ENCODE peak calls at places on chromosome X, in nine cellular contexts. T is GM23248, I is MM.1S, G is GM23338, X is hepatocyte, Y is PC-3, U is neural progenitor cell, W is HCT116, O is SK-N-SH. P is an unnamed sample.

GRCh38 chrX:18353931-18354368 is 538 bp downstream of the SCML2 start:
- DNase-seq in T (peak; percentile 30), I (peak; percentile 29), G (peak; percentile 63), X (peak; percentile 38), Y (peak; percentile 23), U (peak; percentile 70), W (no peak), O (peak; percentile 70), P (peak; percentile 63)

GRCh38 chrX:135977611-135978010 is 3.8 kb upstream of the MMGT1 start:
- DNase-seq in T (peak; percentile 48), I (no peak), G (no peak), X (no peak), Y (peak; percentile 72), U (no peak), W (no peak), O (no peak), P (no peak)

GRCh38 chrX:104310084-104310483 is 55.4 kb upstream of the ESX1 start:
- DNase-seq in T (peak; percentile 66), I (no peak), G (no peak), X (no peak), Y (peak; percentile 73), U (no peak), W (no peak), O (peak; percentile 7), P (no peak)

GRCh38 chrX:110251961-110252360 is 65.9 kb downstream of the AMMECR1 start:
- DNase-seq in T (no peak), I (no peak), G (no peak), X (no peak), Y (no peak), U (no peak), W (no peak), O (no peak), P (no peak)

GRCh38 chrX:56788717-56789122 is 59.7 kb downstream of the NBDY start:
- DNase-seq in T (no peak), I (peak; percentile 67), G (no peak), X (no peak), Y (no peak), U (no peak), W (no peak), O (no peak), P (peak; percentile 25)

GRCh38 chrX:24340501-24340900 is 19.9 kb upstream of the SUPT20HL1 start:
- DNase-seq in T (no peak), I (no peak), G (no peak), X (no peak), Y (no peak), U (no peak), W (no peak), O (no peak), P (no peak)

GRCh38 chrX:1453390-1453783 is 678 bp upstream of the ASMTL start:
- DNase-seq in T (no peak), I (no peak), G (no peak), X (no peak), Y (no peak), U (no peak), W (no peak), O (no peak), P (no peak)

GRCh38 chrX:40132751-40133150 is 35.0 kb upstream of the BCOR start:
- DNase-seq in T (peak; percentile 89), I (no peak), G (no peak), X (peak; percentile 66), Y (peak; percentile 80), U (no peak), W (peak; percentile 48), O (no peak), P (no peak)

GRCh38 chrX:22634751-22635150 is 362.0 kb downstream of the CBLL2 start:
- DNase-seq in T (peak; percentile 49), I (no peak), G (no peak), X (no peak), Y (no peak), U (no peak), W (no peak), O (no peak), P (no peak)

GRCh38 chrX:131841496-131842410 is 181.3 kb upstream of the STK26 start:
- DNase-seq in T (peak; percentile 46), I (peak; percentile 46), G (peak; percentile 79), X (peak; percentile 63), Y (peak; percentile 78), U (peak; percentile 72), W (peak; percentile 40), O (peak; percentile 81), P (peak; percentile 52)

GRCh38 chrX:22392176-22392814 is 119.6 kb downstream of the CBLL2 start:
- DNase-seq in T (peak; percentile 24), I (no peak), G (no peak), X (no peak), Y (no peak), U (no peak), W (no peak), O (no peak), P (no peak)

GRCh38 chrX:63889001-63889400 is 104.0 kb upstream of the ARHGEF9 start:
- DNase-seq in T (peak; percentile 71), I (no peak), G (no peak), X (no peak), Y (peak; percentile 34), U (no peak), W (no peak), O (no peak), P (no peak)

GRCh38 chrX:47838361-47838760 is 1.7 kb downstream of the ZNF81 start:
- DNase-seq in T (no peak), I (no peak), G (no peak), X (no peak), Y (no peak), U (no peak), W (no peak), O (no peak), P (no peak)

GRCh38 chrX:36407886-36408285 is 488.4 kb downstream of the CFAP47 start:
- DNase-seq in T (no peak), I (no peak), G (no peak), X (peak; percentile 6), Y (no peak), U (no peak), W (no peak), O (no peak), P (no peak)

GRCh38 chrX:15663439-15663838 is 1.2 kb downstream of the CLTRN start:
- DNase-seq in T (no peak), I (no peak), G (no peak), X (no peak), Y (peak; percentile 83), U (no peak), W (no peak), O (no peak), P (no peak)

GRCh38 chrX:94560930-94561329 is 886.9 kb downstream of the FAM133A start:
- DNase-seq in T (no peak), I (no peak), G (no peak), X (no peak), Y (no peak), U (no peak), W (no peak), O (no peak), P (no peak)
- H2AFZ ChIP-seq in T (no peak overlapping the region), I (no peak overlapping the region), G (no peak overlapping the region), X (no peak overlapping the region), Y (no peak overlapping the region), U (peak overlapping the region; percentile 30), W (no peak overlapping the region), O (no peak overlapping the region), P (no peak overlapping the region)

GRCh38 chrX:13373807-13374187 is 53.9 kb upstream of the ATXN3L start:
- DNase-seq in T (peak; percentile 88), I (no peak), G (no peak), X (peak; percentile 30), Y (no peak), U (no peak), W (no peak), O (no peak), P (no peak)
- H3K4me2 ChIP-seq in T (peak overlapping the region; percentile 24), I (no peak overlapping the region), G (no peak overlapping the region), X (no peak overlapping the region), Y (no peak overlapping the region), U (no peak overlapping the region), W (no peak overlapping the region), O (peak overlapping the region; percentile 7), P (no peak overlapping the region)

DNA sequence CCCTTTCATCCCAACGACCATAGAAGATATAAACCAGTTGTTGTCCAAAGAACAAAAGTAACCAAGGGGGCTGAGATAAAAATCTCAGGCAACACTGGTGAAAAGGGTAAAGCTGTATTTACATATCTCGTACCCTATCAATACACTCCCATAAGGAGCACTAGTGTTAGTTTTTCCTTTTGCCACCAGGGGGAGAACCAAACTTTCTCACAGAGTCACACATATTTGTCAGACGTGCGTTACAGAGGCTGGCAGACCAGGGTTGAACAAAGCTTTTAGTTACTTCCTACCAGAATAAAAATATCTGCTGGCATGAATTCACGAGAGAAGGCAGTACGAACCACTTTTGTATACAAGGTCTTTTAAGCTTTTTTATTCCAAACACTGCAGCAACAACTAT is 88.3 kb downstream of the AMELX start:
- DNase-seq in T (peak; percentile 60), I (peak; percentile 40), G (peak; percentile 62), X (peak; percentile 65), Y (peak; percentile 77), U (peak; percentile 44), W (peak; percentile 24), O (peak; percentile 20), P (peak; percentile 54)
- TF ChIP-seq EZH2phosphoT487 in T (no peak), I (no peak), G (no peak), X (no peak), Y (no peak), U (no peak), W (no peak), O (no peak), P (no peak)

GRCh38 chrX:13691845-13692334 is 3.0 kb downstream of the RAB9A start:
- DNase-seq in T (no peak), I (no peak), G (no peak), X (no peak), Y (no peak), U (no peak), W (no peak), O (no peak), P (peak; percentile 53)

GRCh38 chrX:13688772-13689518 is at the start of gene RAB9A:
- DNase-seq in T (peak; percentile 84), I (peak; percentile 61), G (peak; percentile 79), X (peak; percentile 88), Y (peak; percentile 76), U (peak; percentile 86), W (peak; percentile 38), O (peak; percentile 98), P (peak; percentile 64)

GRCh38 chrX:13690836-13691235 is 1.9 kb downstream of the RAB9A start:
- DNase-seq in T (peak; percentile 15), I (no peak), G (no peak), X (no peak), Y (peak; percentile 42), U (no peak), W (no peak), O (no peak), P (peak; percentile 21)

GRCh38 chrX:13688384-13688771 is 550 bp upstream of the RAB9A start:
- DNase-seq in T (no peak), I (no peak), G (no peak), X (no peak), Y (peak; percentile 13), U (no peak), W (no peak), O (peak; percentile 17), P (no peak)

DNA sequence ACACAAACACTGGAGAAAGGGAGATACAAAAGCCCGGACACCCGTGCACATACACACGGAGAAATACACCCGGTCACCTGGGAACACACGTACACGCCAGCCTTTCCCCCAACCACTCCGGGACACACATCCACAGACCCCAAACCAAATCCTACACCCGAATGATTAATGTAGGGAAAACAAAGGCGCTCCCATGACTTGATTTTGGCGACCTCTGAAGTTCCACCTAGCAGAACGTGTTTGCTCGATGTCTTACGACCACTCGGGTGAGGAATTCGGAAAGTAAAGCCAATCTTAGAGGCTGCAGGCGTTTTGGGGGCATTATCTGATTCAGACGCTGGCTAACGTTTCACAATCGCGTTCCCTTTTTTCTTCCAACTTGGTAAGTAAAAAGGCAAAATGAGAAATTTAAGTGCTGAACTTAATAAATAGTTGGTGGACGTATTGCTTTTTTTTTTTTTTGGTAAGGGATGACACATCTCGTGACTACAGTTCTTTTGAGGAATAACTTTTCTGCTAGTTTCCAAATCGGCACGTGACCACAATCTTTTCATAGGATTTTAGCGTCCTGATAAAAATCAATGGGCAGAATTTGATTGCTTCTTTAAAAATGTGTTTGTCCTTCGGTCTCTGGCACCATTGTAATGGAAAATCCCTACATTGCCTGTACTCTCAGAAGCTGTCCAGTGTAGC is 737 bp downstream of the RAB9A start:
- DNase-seq in T (peak; percentile 59), I (no peak), G (peak; percentile 19), X (no peak), Y (peak; percentile 13), U (peak; percentile 33), W (no peak), O (no peak), P (peak; percentile 21)
- H2AFZ ChIP-seq in T (peak overlapping the region; percentile 79), I (peak overlapping the region; percentile 75), G (peak overlapping the region; percentile 43), X (peak overlapping the region; percentile 9), Y (peak overlapping the region; percentile 99), U (peak overlapping the region; percentile 23), W (no peak overlapping the region), O (peak overlapping the region; percentile 91), P (peak overlapping the region; percentile 84)